ENCODE peak calls at places on chromosomes 3 and 15, in six cellular contexts. P, S, R, N, H and V are unnamed samples.

GRCh38 chr15:27414168-27414870 is 443.3 kb downstream of the GABRG3 start:
- DNase-seq in H (no peak), S (no peak), N (no peak), R (no peak), P (no peak), V (no peak)

GRCh38 chr15:67076147-67076843 is 10.9 kb downstream of the SMAD3 start:
- DNase-seq in P (no peak), R (peak; percentile 88), N (no peak), S (peak; percentile 85), H (no peak), V (no peak)

GRCh38 chr3:106518516-106518915 is 649.7 kb upstream of the CBLB start:
- DNase-seq in H (no peak), S (peak; percentile 55), N (no peak), R (peak; percentile 78), P (no peak), V (no peak)

GRCh38 chr3:167899090-167899489 is 163.6 kb downstream of the SERPINI1 start:
- DNase-seq in S (no peak), P (no peak), N (no peak), R (no peak), H (no peak), V (no peak)

GRCh38 chr3:117622130-117622841 is 912.7 kb downstream of the TUSC7 start:
- DNase-seq in R (peak; percentile 90), P (no peak), H (no peak), N (no peak), S (peak; percentile 90), V (no peak)

GRCh38 chr3:148269816-148270215 is 427.9 kb upstream of the AGTR1 start:
- DNase-seq in P (no peak), N (no peak), R (peak; percentile 34), S (peak; percentile 18), H (no peak), V (no peak)

GRCh38 chr3:113264741-113265140 is 53.4 kb downstream of the BOC start:
- DNase-seq in N (no peak), R (no peak), H (no peak), S (no peak), P (no peak), V (no peak)

GRCh38 chr15:43105077-43105769 is 615 bp downstream of the UBR1 start:
- DNase-seq in P (no peak), N (no peak), H (no peak), R (no peak), S (peak; percentile 21), V (no peak)

GRCh38 chr3:52246728-52247454 is 1.3 kb downstream of the PPM1M start:
- DNase-seq in S (no peak), H (peak; percentile 80), N (peak; percentile 13), P (no peak), R (no peak), V (no peak)

GRCh38 chr3:19348929-19349564 is 200.7 kb downstream of the KCNH8 start:
- DNase-seq in P (no peak), N (no peak), R (no peak), H (no peak), S (peak; percentile 16), V (no peak)

GRCh38 chr3:127541320-127541719 is 49.2 kb downstream of the TPRA1 start:
- DNase-seq in S (no peak), H (no peak), P (no peak), R (no peak), N (no peak), V (no peak)

GRCh38 chr3:79056498-79056897 is 711.3 kb downstream of the ROBO1 start:
- DNase-seq in R (no peak), N (no peak), P (no peak), S (no peak), H (no peak), V (no peak)

GRCh38 chr15:75723847-75724660 is 11.4 kb upstream of the CSPG4 start:
- DNase-seq in H (peak; percentile 93), S (peak; percentile 95), N (no peak), R (peak; percentile 95), P (peak; percentile 84), V (peak; percentile 28)

GRCh38 chr3:12643010-12643380 is 20.9 kb downstream of the RAF1 start:
- DNase-seq in S (no peak), N (no peak), H (no peak), P (no peak), R (no peak), V (no peak)

GRCh38 chr15:78209646-78210348 is 24.6 kb downstream of the ACSBG1 start:
- DNase-seq in N (no peak), H (no peak), R (no peak), S (peak; percentile 28), P (peak; percentile 48), V (no peak)

GRCh38 chr3:53585042-53585441 is 90.6 kb downstream of the CACNA1D start:
- DNase-seq in N (no peak), R (no peak), P (no peak), H (no peak), S (no peak), V (no peak)

GRCh38 chr3:168620854-168621253 is 525.1 kb upstream of the GOLIM4 start:
- DNase-seq in R (peak; percentile 24), H (peak; percentile 49), P (no peak), S (peak; percentile 12), N (no peak), V (no peak)

GRCh38 chr3:73029321-73029796 is 32.1 kb upstream of the EBLN2 start:
- DNase-seq in N (no peak), R (peak; percentile 89), H (no peak), P (no peak), S (peak; percentile 88), V (no peak)

GRCh38 chr3:71991051-71991450 is 206.1 kb upstream of the PROK2 start:
- DNase-seq in N (no peak), S (peak; percentile 42), P (no peak), R (no peak), H (no peak), V (no peak)

GRCh38 chr15:67827561-67828378 is 2.5 kb downstream of the SKOR1 start:
- DNase-seq in S (no peak), H (peak; percentile 52), R (no peak), N (no peak), P (no peak), V (no peak)

GRCh38 chr15:46089438-46090044 is 454.7 kb downstream of the SQOR start:
- DNase-seq in R (no peak), S (peak; percentile 13), N (no peak), P (no peak), H (no peak), V (no peak)

GRCh38 chr3:52481819-52482521 is 13.2 kb upstream of the STAB1 start:
- DNase-seq in H (no peak), P (peak; percentile 29), S (no peak), N (no peak), R (no peak), V (no peak)

GRCh38 chr15:28892789-28893610 is 7.2 kb downstream of the APBA2 start:
- DNase-seq in N (no peak), R (peak; percentile 76), P (no peak), H (no peak), S (peak; percentile 75), V (no peak)

GRCh38 chr3:168061332-168061996 is 34.3 kb downstream of the GOLIM4 start:
- DNase-seq in N (no peak), R (peak; percentile 31), P (no peak), H (no peak), S (no peak), V (no peak)

GRCh38 chr3:128327606-128328031 is 139.1 kb downstream of the DNAJB8 start:
- DNase-seq in H (no peak), S (no peak), R (no peak), N (no peak), P (no peak), V (no peak)

GRCh38 chr15:29749365-29750086 is 72.7 kb downstream of the TJP1 start:
- DNase-seq in R (peak; percentile 13), S (peak; percentile 26), P (no peak), H (no peak), N (no peak), V (no peak)

GRCh38 chr15:65329991-65330735 is 25.7 kb downstream of the RNU5B-1 start:
- DNase-seq in N (no peak), H (peak; percentile 40), S (no peak), R (no peak), P (no peak), V (no peak)